ENCODE peak calls at places on chromosomes 7 and 10, in ten cellular contexts. L is psoas muscle, V is fibroblast of lung, R is body of pancreas, K is left lung, M is astrocyte, O is foreskin keratinocyte, D is IMR-90, F is aorta, G is Panc1. N is an unnamed sample.

GRCh38 chr10:29438271-29438670 is 149.4 kb downstream of the LYZL1 start:
- DNase-seq in L (no peak), M (no peak), F (no peak), K (no peak), G (no peak), D (peak), O (no peak), R (no peak), V (peak), N (no peak)

GRCh38 chr7:18754766-18755165 is 259.2 kb downstream of the HDAC9 start:
- DNase-seq in M (peak), R (no peak), G (no peak), K (no peak), O (peak), F (no peak), L (no peak), V (peak), D (peak), N (no peak)

GRCh38 chr10:103928784-103929183 is 10.8 kb upstream of the STN1 start:
- DNase-seq in G (no peak), M (no peak), O (no peak), K (no peak), V (no peak), L (no peak), D (no peak), R (no peak), F (no peak), N (no peak)

GRCh38 chr7:110382736-110383135 is 708.2 kb upstream of the LRRN3 start:
- DNase-seq in K (peak), M (no peak), V (no peak), L (no peak), R (no peak), F (no peak), O (no peak), G (no peak), D (no peak), N (no peak)

GRCh38 chr10:110163192-110163773 is 44.1 kb upstream of the MXI1 start:
- DNase-seq in D (no peak), R (no peak), G (no peak), F (no peak), V (no peak), K (no peak), M (no peak), O (no peak), L (no peak), N (no peak)

GRCh38 chr7:111730476-111731300 is 168.4 kb upstream of the IMMP2L start:
- DNase-seq in D (peak), G (no peak), V (peak), O (no peak), R (no peak), L (no peak), F (no peak), K (no peak), M (peak), N (no peak)

GRCh38 chr10:7686351-7687171 is 16.6 kb upstream of the ITIH2 start:
- DNase-seq in V (no peak), L (no peak), O (no peak), G (no peak), M (no peak), K (no peak), D (no peak), F (no peak), R (no peak), N (no peak)

GRCh38 chr10:125599194-125599593 is 83.8 kb downstream of the TEX36 start:
- DNase-seq in V (no peak), O (no peak), G (no peak), F (no peak), M (no peak), D (no peak), K (no peak), R (no peak), L (no peak), N (no peak)

GRCh38 chr7:144854839-144855424 is 19.1 kb upstream of the TPK1 start:
- DNase-seq in K (no peak), R (no peak), G (no peak), O (no peak), D (no peak), V (peak), L (no peak), F (no peak), M (peak), N (no peak)

GRCh38 chr7:67618569-67619543 is 622.2 kb downstream of the TYW1 start:
- DNase-seq in R (peak), D (no peak), F (no peak), G (no peak), L (no peak), K (no peak), O (no peak), M (no peak), V (peak), N (no peak)

GRCh38 chr7:46160861-46161260 is 239.8 kb upstream of the IGFBP3 start:
- DNase-seq in V (peak), O (peak), D (no peak), F (peak), M (peak), G (no peak), L (no peak), K (no peak), R (no peak), N (no peak)

GRCh38 chr10:92969151-92969550 is 91.4 kb upstream of the CYP26C1 start:
- DNase-seq in O (no peak), G (no peak), M (peak), K (no peak), V (peak), D (peak), L (no peak), F (no peak), R (no peak), N (no peak)

GRCh38 chr7:105816270-105816843 is 60.0 kb downstream of the ATXN7L1 start:
- DNase-seq in O (no peak), V (no peak), G (no peak), K (no peak), M (no peak), D (no peak), F (no peak), L (no peak), R (no peak), N (no peak)

GRCh38 chr10:73576178-73576889 is 14.8 kb downstream of the USP54 start:
- DNase-seq in M (peak), V (peak), K (no peak), G (no peak), L (no peak), F (no peak), O (no peak), D (peak), R (peak), N (no peak)

GRCh38 chr10:116566932-116567331 is 21.2 kb downstream of the PNLIP start:
- DNase-seq in M (no peak), K (no peak), D (no peak), L (no peak), F (no peak), V (no peak), G (no peak), O (no peak), R (no peak), N (no peak)

GRCh38 chr10:119198438-119198837 is 8.9 kb upstream of the GRK5 start:
- DNase-seq in G (no peak), F (peak), M (no peak), V (no peak), D (no peak), L (no peak), R (peak), O (no peak), K (no peak), N (no peak)

GRCh38 chr7:101990811-101991418 is 173.5 kb downstream of the CUX1 start:
- DNase-seq in O (no peak), D (no peak), K (peak), F (no peak), M (no peak), G (no peak), L (no peak), V (no peak), R (no peak), N (no peak)

GRCh38 chr10:70418229-70418628 is 14.3 kb downstream of the EIF4EBP2 start:
- DNase-seq in D (peak), K (no peak), M (peak), R (no peak), G (no peak), V (peak), L (no peak), F (no peak), O (no peak), N (no peak)

GRCh38 chr7:104861729-104862128 is 152.3 kb upstream of the KMT2E start:
- DNase-seq in M (no peak), V (no peak), K (no peak), R (no peak), G (no peak), F (no peak), D (no peak), O (no peak), L (no peak), N (no peak)

GRCh38 chr10:69696073-69696731 is 66.2 kb downstream of the FAM241B start:
- DNase-seq in V (peak), D (peak), R (peak), G (no peak), K (no peak), F (no peak), L (no peak), M (peak), O (peak), N (no peak)

GRCh38 chr7:146115665-146116451 is 743 bp upstream of the CNTNAP2 start:
- DNase-seq in D (no peak), R (peak), V (peak), F (peak), O (no peak), M (peak), K (peak), G (no peak), L (peak), N (peak)

GRCh38 chr10:93751832-93752231 is 5.9 kb upstream of the LGI1 start:
- DNase-seq in R (peak), K (no peak), D (peak), L (no peak), V (peak), G (no peak), F (no peak), O (no peak), M (peak), N (no peak)

GRCh38 chr10:24208661-24209420 is at the start of gene KIAA1217:
- DNase-seq in M (peak), D (peak), R (peak), K (peak), V (peak), F (peak), L (peak), G (no peak), O (no peak), N (no peak)

GRCh38 chr10:129192344-129193128 is 274.5 kb upstream of the MGMT start:
- DNase-seq in F (peak), O (no peak), D (no peak), M (no peak), V (no peak), L (peak), R (peak), G (no peak), K (no peak), N (no peak)

GRCh38 chr10:31582365-31583052 is 263.5 kb downstream of the ZEB1 start:
- DNase-seq in D (peak), L (no peak), V (peak), M (peak), R (no peak), F (no peak), K (peak), O (no peak), G (no peak), N (no peak)

GRCh38 chr7:12389089-12389700 is 14.5 kb downstream of the VWDE start:
- DNase-seq in R (peak), M (peak), F (no peak), L (no peak), V (peak), K (no peak), O (peak), G (peak), D (peak), N (no peak)

GRCh38 chr7:101562531-101563197 is 66.4 kb downstream of the MYL10 start:
- DNase-seq in D (no peak), G (no peak), F (no peak), V (no peak), M (no peak), R (no peak), O (no peak), L (no peak), K (no peak), N (no peak)

GRCh38 chr7:157688439-157689268 is 351.9 kb downstream of the DNAJB6 start:
- DNase-seq in V (no peak), O (no peak), M (no peak), G (no peak), R (no peak), F (peak), D (no peak), L (no peak), K (peak), N (no peak)

GRCh38 chr10:71312840-71313789 is 5.9 kb upstream of the SLC29A3 start:
- DNase-seq in D (peak), L (peak), R (peak), K (no peak), G (no peak), M (peak), F (no peak), V (peak), O (no peak), N (no peak)

GRCh38 chr7:157640144-157640543 is 303.3 kb downstream of the DNAJB6 start:
- DNase-seq in G (no peak), V (no peak), O (no peak), D (no peak), R (no peak), M (no peak), F (no peak), L (no peak), K (no peak), N (no peak)

GRCh38 chr7:108408294-108409004 is 47.8 kb downstream of the NRCAM start:
- DNase-seq in V (no peak), D (no peak), R (peak), G (no peak), K (no peak), L (no peak), M (no peak), O (no peak), F (no peak), N (no peak)

GRCh38 chr7:52355059-52355458 is 680.4 kb upstream of the POM121L12 start:
- DNase-seq in O (no peak), F (no peak), K (no peak), V (no peak), G (no peak), R (no peak), M (no peak), L (no peak), D (no peak), N (no peak)

GRCh38 chr10:53957401-53957800 is 843.6 kb downstream of the PCDH15 start:
- DNase-seq in G (no peak), O (no peak), V (no peak), L (no peak), K (no peak), D (no peak), M (no peak), F (no peak), R (no peak), N (peak)

GRCh38 chr10:113424984-113425383 is 127.9 kb upstream of the HABP2 start:
- DNase-seq in D (no peak), K (no peak), F (no peak), M (no peak), V (no peak), O (no peak), R (no peak), L (no peak), G (no peak), N (no peak)

DNA sequence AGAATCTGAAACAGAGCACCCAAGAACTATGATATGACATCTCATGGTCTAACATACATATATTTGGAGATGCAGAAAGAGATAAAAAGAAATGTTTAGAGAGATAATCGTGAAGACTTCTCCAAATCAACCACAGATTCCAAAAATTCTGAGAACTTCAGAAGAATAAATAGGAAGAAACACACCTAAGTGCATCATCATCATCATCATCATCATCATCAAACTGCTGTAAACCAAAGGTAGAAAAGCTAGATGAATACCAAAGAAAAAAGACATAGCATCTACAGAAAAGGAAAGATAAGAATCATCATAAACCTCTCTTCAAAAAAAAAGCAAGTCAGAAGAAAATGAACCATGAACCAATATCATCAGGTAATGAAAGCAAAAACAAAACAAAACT is 124.2 kb downstream of the PPP1R3A start:
- DNase-seq in G (no peak), R (no peak), F (no peak), O (no peak), D (no peak), V (no peak), K (no peak), M (no peak), L (no peak), N (no peak)
- H3K27ac ChIP-seq in G (no peak), R (no peak), F (no peak), O (no peak), D (no peak), V (no peak), K (no peak), M (no peak), L (no peak), N (no peak)

DNA sequence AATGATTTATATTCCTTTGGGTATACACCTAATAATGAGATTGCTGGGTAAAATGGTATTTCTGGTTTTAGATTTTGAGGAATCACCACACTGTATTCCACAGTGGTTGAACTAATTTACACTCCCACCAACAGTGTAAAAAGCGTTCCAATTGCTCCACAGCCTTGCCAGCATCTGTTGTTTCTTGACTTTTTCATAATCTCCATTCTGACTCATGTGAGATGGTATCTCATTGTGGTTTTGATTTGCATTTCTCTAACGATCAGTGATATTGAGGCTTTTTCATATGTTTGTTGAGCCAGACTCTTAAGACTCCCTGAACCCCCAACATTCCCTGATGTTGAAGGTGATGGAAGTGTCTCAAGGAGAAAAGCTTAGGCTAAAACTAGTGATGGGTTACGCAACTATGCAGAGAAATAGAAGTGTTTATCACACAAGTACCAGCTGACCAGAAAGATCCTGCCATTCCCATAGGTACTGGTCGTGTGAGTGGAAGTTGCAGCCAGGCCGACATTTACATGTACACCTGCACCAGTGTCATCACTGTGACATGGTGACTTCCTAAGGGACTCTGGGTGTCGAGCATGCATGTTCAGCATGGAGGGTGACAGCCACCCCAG is 711.2 kb upstream of the NRP1 start:
- DNase-seq in O (peak), D (peak), M (peak), L (no peak), K (no peak), F (no peak), V (peak), G (no peak), R (no peak), N (no peak)
- H3K27ac ChIP-seq in O (no peak), D (no peak), M (no peak), L (no peak), K (no peak), F (no peak), V (no peak), G (no peak), R (no peak), N (no peak)

DNA sequence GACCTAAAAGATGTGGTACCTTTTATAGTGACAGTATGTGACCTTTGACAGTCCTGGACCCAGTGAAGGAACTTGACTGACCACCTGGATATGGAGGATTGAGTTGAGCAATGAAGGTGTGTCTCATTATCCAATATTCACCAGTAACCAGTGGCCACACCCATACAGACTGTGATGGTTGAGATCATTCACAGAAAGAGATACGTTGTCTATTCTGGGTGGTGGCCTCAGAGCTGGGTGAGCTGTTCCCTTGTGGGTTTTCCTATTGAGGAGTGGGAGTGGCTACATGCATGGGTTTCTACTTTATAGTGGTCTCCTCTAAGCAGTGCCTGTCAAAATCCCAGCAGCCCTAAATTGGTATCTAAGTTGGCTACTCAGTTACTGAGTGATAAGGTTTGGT is 507.4 kb downstream of the SORCS3 start:
- DNase-seq in F (no peak), K (no peak), V (peak), R (no peak), L (no peak), O (no peak), D (no peak), M (no peak), G (no peak), N (no peak)
- H3K27ac ChIP-seq in F (no peak), K (no peak), V (no peak), R (no peak), L (no peak), O (no peak), D (no peak), M (peak), G (no peak), N (no peak)

GRCh38 chr10:97687785-97688781 is 1.0 kb upstream of the AVPI1 start:
- DNase-seq in M (peak), O (no peak), R (no peak), F (no peak), V (peak), K (no peak), G (no peak), D (peak), L (no peak), N (no peak)

GRCh38 chr10:97686962-97687784 is at the start of gene AVPI1:
- DNase-seq in F (peak), L (peak), V (peak), R (peak), K (peak), O (peak), D (peak), G (peak), M (peak), N (peak)

GRCh38 chr10:97690138-97690537 is 3.1 kb upstream of the AVPI1 start:
- DNase-seq in R (no peak), D (no peak), V (no peak), L (no peak), G (no peak), K (no peak), M (no peak), O (peak), F (no peak), N (no peak)

GRCh38 chr10:97686301-97686961 is 610 bp downstream of the AVPI1 start:
- DNase-seq in M (no peak), F (no peak), G (no peak), L (no peak), O (no peak), V (no peak), D (no peak), K (no peak), R (no peak), N (no peak)

DNA sequence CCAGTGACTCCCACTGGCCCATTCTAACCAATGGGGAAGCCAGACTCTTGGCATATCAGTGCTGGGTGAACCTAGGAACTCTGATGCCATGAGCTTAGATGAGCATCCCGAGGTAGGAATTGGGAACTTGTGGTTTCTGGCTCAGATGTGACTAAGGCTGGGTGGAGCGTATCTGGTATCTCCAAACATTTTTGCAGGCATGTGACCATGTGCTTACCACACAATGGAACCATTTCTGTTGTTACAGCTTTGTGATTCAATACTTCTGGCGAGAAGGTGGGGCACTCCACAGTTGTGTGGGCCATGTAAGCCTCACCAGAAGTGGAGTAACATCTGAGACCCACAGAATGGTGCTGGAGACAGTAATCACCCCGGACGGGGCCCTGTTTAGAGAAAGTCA is 2.6 kb upstream of the AVPI1 start:
- DNase-seq in K (no peak), G (no peak), O (peak), D (peak), M (peak), F (no peak), R (no peak), L (no peak), V (peak), N (no peak)
- H3K27ac ChIP-seq in K (peak), G (no peak), O (peak), D (peak), M (peak), F (no peak), R (no peak), L (no peak), V (peak), N (no peak)

GRCh38 chr10:59623823-59624535 is 85.7 kb downstream of the SLC16A9 start:
- DNase-seq in L (no peak), O (no peak), R (no peak), M (no peak), D (no peak), G (no peak), V (no peak), F (no peak), K (no peak), N (no peak)
- H3K27ac ChIP-seq in L (no peak), O (no peak), R (no peak), M (no peak), D (no peak), G (no peak), V (no peak), F (no peak), K (no peak), N (no peak)

N was measured in substantia nigra.